ENCODE peak calls at places on chromosome 6, in six cellular contexts. E is GM06990, N is mesothelial cell of epicardium, H is stomach, X is GM13976, D is heart right ventricle. F is an unnamed sample.

GRCh38 chr6:154852700-154853099 is 119.5 kb downstream of the SCAF8 start:
- DNase-seq in E (no peak), N (no peak), H (no peak), X (no peak), D (no peak), F (no peak)

GRCh38 chr6:24719125-24719931 is at the start of gene C6orf62:
- DNase-seq in E (peak), N (no peak), H (peak), X (peak), D (no peak), F (peak)

GRCh38 chr6:152054441-152054840 is 247.0 kb downstream of the ESR1 start:
- DNase-seq in E (no peak), N (no peak), H (no peak), X (no peak), D (no peak), F (no peak)

GRCh38 chr6:118506071-118506638 is 41.9 kb upstream of the PLN start:
- DNase-seq in E (no peak), N (no peak), H (no peak), X (no peak), D (no peak), F (no peak)

GRCh38 chr6:39347906-39348585 is 25.5 kb upstream of the KCNK16 start:
- DNase-seq in E (no peak), N (peak), H (peak), X (peak), D (peak), F (peak)

GRCh38 chr6:139219746-139220145 is 72.1 kb downstream of the TXLNB start:
- DNase-seq in E (no peak), N (no peak), H (no peak), X (no peak), D (no peak), F (no peak)

GRCh38 chr6:87322304-87323212 is at the start of gene SMIM8:
- DNase-seq in E (peak), N (peak), H (peak), X (peak), D (peak), F (peak)

GRCh38 chr6:16438677-16439615 is 200.6 kb downstream of the GMPR start:
- DNase-seq in E (no peak), N (no peak), H (no peak), X (peak), D (no peak), F (peak)

GRCh38 chr6:149095842-149096241 is 221.7 kb upstream of the TAB2 start:
- DNase-seq in E (no peak), N (no peak), H (no peak), X (no peak), D (no peak), F (no peak)

GRCh38 chr6:143441680-143442359 is 8.7 kb downstream of the ADAT2 start:
- DNase-seq in E (no peak), N (no peak), H (no peak), X (no peak), D (no peak), F (no peak)

GRCh38 chr6:65707134-65707826 is at the start of gene EYS:
- DNase-seq in E (no peak), N (no peak), H (no peak), X (no peak), D (no peak), F (no peak)

GRCh38 chr6:20642441-20642840 is 108.2 kb downstream of the CDKAL1 start:
- DNase-seq in E (no peak), N (no peak), H (no peak), X (no peak), D (no peak), F (no peak)

GRCh38 chr6:23510778-23511510 is 615.1 kb upstream of the NRSN1 start:
- DNase-seq in E (no peak), N (no peak), H (no peak), X (no peak), D (no peak), F (no peak)
- TF ChIP-seq CTCF in E (no peak), N (no peak), H (no peak), X (no peak), D (no peak), F (no peak)

GRCh38 chr6:35025241-35026188 is 115.6 kb downstream of the TCP11 start:
- DNase-seq in E (no peak), N (no peak), H (no peak), X (no peak), D (no peak), F (no peak)
- TF ChIP-seq CTCF in E (no peak), N (no peak), H (no peak), X (no peak), D (no peak), F (peak)

DNA sequence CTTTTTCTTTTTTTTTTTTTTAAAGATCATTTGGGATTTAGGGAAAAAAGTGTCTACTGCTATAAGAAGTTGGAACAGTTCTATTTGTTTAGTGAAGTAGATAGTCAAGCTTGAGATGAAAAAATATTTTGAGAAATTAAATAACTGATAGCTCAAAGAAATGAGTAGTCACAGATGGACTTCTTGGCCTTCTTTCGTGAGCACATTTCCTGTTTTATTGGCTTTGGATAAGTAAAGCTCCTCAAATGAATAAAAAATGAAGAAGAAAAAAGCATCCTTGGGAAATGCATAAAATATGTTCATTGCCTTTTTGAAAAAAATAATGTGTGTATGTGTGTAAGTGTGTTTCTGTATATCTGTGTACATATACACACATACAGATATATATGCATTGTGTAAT is 515.9 kb downstream of the GRIK2 start:
- DNase-seq in E (no peak), N (no peak), H (no peak), X (no peak), D (no peak), F (no peak)
- TF ChIP-seq CTCF in E (no peak), N (no peak), H (no peak), X (no peak), D (no peak), F (no peak)

GRCh38 chr6:13624871-13625288 is 9.7 kb downstream of the NOL7 start:
- DNase-seq in E (peak), N (no peak), H (no peak), X (peak), D (no peak), F (peak)
- TF ChIP-seq CTCF in E (peak), N (no peak), H (no peak), X (peak), D (peak), F (peak)

F was measured in GM10248.